ENCODE peak calls at places on chromosomes 13 and 19, in six cellular contexts. N, S, W, V, R and A are unnamed samples.

GRCh38 chr19:39916851-39917396 is 17.5 kb downstream of the FCGBP start:
- DNase-seq in R (no peak), S (peak), W (no peak), N (no peak), V (no peak), A (no peak)

GRCh38 chr13:40080676-40081075 is 425.2 kb downstream of the COG6 start:
- DNase-seq in V (no peak), S (no peak), W (no peak), N (no peak), R (no peak), A (no peak)

GRCh38 chr19:38944981-38945506 is 14.3 kb downstream of the MRPS12 start:
- DNase-seq in W (no peak), S (no peak), R (no peak), N (no peak), V (no peak), A (no peak)

GRCh38 chr13:112174476-112175110 is 107.6 kb downstream of the SOX1 start:
- DNase-seq in W (no peak), S (no peak), V (no peak), N (no peak), R (no peak), A (no peak)

GRCh38 chr19:18322318-18322758 is 538 bp downstream of the LSM4 start:
- DNase-seq in S (peak), N (no peak), W (peak), R (peak), V (peak), A (no peak)

GRCh38 chr13:85772379-85772778 is 26.8 kb downstream of the SLITRK6 start:
- DNase-seq in R (no peak), V (no peak), N (no peak), S (no peak), W (no peak), A (no peak)

GRCh38 chr19:41298327-41298964 is 11.5 kb upstream of the CCDC97 start:
- DNase-seq in W (peak), S (peak), R (peak), V (no peak), N (no peak), A (peak)

GRCh38 chr19:55940306-55940705 is 7.3 kb upstream of the NLRP8 start:
- DNase-seq in R (no peak), N (no peak), S (no peak), V (no peak), W (no peak), A (no peak)

GRCh38 chr13:37599509-37599908 is 941 bp upstream of the POSTN start:
- DNase-seq in R (no peak), N (no peak), W (no peak), V (no peak), S (no peak), A (no peak)

GRCh38 chr19:38691938-38692457 is 44.5 kb downstream of the ACTN4 start:
- DNase-seq in W (peak), S (no peak), N (peak), R (no peak), V (no peak), A (no peak)

GRCh38 chr13:95948646-95949045 is 104.6 kb downstream of the UGGT2 start:
- DNase-seq in R (no peak), V (no peak), W (no peak), S (no peak), N (no peak), A (no peak)

GRCh38 chr19:50223439-50223716 is 20.0 kb downstream of the MYH14 start:
- DNase-seq in W (no peak), S (no peak), R (no peak), N (no peak), V (no peak), A (no peak)

GRCh38 chr19:41362143-41362847 is 1.7 kb downstream of the B9D2 start:
- DNase-seq in W (no peak), N (no peak), R (no peak), S (peak), V (no peak), A (no peak)

GRCh38 chr13:45873491-45874360 is 22.2 kb upstream of the SIAH3 start:
- DNase-seq in S (no peak), N (no peak), W (no peak), R (no peak), V (peak), A (no peak)

GRCh38 chr13:98293103-98293502 is 116.0 kb upstream of the RNF113B start:
- DNase-seq in V (no peak), N (no peak), S (no peak), W (no peak), R (peak), A (peak)

GRCh38 chr13:72221276-72221962 is 354.4 kb upstream of the DACH1 start:
- DNase-seq in N (no peak), V (peak), S (peak), R (no peak), W (peak), A (peak)

GRCh38 chr13:29754486-29754806 is 96.0 kb downstream of the UBL3 start:
- DNase-seq in N (no peak), V (no peak), S (no peak), R (no peak), W (no peak), A (no peak)

DNA sequence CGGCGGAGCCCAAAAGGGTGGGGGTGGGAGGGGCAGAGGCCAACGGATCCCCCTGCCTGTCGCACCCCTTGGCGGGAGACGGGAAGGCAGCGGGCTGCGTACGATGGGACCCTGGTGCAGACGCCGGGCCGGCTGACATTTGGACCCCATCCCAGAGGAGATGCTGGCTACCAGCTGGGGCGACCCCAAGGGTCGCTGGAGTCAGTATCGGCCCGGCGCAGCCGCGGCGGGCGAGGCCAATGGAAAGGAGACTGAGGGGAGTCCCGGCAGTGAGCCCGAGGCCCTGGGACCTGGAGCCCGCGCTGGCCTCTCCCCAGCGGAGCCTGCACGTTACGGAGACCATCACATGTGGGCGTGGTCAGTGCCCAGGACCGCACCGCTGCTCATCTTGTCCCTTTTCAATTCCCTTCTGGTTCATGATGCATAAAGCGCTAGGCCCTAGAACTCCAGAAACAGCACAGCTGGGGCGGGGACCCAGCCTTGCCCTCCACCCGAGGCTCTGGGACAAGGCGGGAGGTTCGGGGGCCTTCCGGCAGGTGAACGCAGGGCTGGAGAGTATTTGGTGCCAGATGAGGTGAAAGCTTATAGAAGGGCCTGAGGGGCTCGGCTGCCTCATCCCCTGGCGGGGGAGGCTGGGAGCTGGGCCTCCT is 8.0 kb downstream of the C19orf25 start:
- DNase-seq in W (peak), N (no peak), S (no peak), R (no peak), V (peak), A (peak)
- H3K4me3 ChIP-seq in W (peak), N (no peak), S (peak), R (peak), V (peak), A (no peak)

GRCh38 chr13:67229438-67230242 is 496 bp downstream of the PCDH9 start:
- DNase-seq in W (no peak), N (no peak), S (no peak), V (peak), R (no peak), A (no peak)
- H3K27ac ChIP-seq in W (peak), N (peak), S (no peak), V (no peak), R (peak), A (no peak)

GRCh38 chr13:52793507-52793906 is 53.9 kb upstream of the CNMD start:
- DNase-seq in R (no peak), S (no peak), V (no peak), W (no peak), N (no peak), A (no peak)
- H3K4me3 ChIP-seq in R (no peak), S (no peak), V (no peak), W (no peak), N (no peak), A (no peak)

GRCh38 chr13:44014501-44014900 is 134.8 kb downstream of the LACC1 start:
- DNase-seq in R (no peak), N (no peak), V (no peak), W (no peak), S (no peak), A (no peak)
- H3K27ac ChIP-seq in R (no peak), N (peak), V (no peak), W (no peak), S (no peak), A (peak)

GRCh38 chr13:41462427-41462826 is 5.1 kb downstream of the RGCC start:
- DNase-seq in W (no peak), S (no peak), N (no peak), V (no peak), R (no peak), A (no peak)
- H3K4me3 ChIP-seq in W (peak), S (no peak), N (no peak), V (no peak), R (no peak), A (no peak)

DNA sequence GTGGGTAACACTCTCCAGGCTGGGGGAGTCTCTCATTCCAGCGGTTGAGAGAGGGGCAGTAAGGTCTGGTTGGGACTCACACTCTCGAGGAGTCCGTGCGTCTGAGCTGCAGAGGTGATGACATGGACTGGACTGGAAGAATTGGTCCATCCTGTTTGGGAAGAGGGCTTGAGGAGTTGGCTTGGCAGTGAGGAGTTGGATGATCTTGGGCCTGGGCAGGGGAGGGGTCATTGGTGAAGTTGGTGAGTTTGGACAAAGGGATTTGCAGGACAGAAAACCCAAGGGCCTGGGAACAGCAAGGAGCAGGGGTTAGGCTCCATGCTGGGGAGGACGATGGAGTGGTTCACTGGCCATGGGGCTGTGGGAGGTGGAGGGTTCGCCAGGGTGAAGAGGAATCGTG is 3.7 kb downstream of the PPP1R37 start:
- DNase-seq in S (no peak), W (no peak), R (no peak), V (no peak), N (no peak), A (no peak)
- H3K27ac ChIP-seq in S (no peak), W (peak), R (peak), V (no peak), N (no peak), A (no peak)

GRCh38 chr13:110574161-110574560 is 12.6 kb upstream of the RAB20 start:
- DNase-seq in S (no peak), R (no peak), W (no peak), N (no peak), V (no peak), A (no peak)

GRCh38 chr13:110572778-110573118 is 11.2 kb upstream of the RAB20 start:
- DNase-seq in W (no peak), V (no peak), R (no peak), N (no peak), S (no peak), A (no peak)

GRCh38 chr13:110576070-110576394 is 14.5 kb upstream of the RAB20 start:
- DNase-seq in R (no peak), W (no peak), V (no peak), N (no peak), S (no peak), A (no peak)

GRCh38 chr13:110576736-110577476 is 15.4 kb upstream of the RAB20 start:
- DNase-seq in S (no peak), N (no peak), R (peak), V (no peak), W (no peak), A (peak)

DNA sequence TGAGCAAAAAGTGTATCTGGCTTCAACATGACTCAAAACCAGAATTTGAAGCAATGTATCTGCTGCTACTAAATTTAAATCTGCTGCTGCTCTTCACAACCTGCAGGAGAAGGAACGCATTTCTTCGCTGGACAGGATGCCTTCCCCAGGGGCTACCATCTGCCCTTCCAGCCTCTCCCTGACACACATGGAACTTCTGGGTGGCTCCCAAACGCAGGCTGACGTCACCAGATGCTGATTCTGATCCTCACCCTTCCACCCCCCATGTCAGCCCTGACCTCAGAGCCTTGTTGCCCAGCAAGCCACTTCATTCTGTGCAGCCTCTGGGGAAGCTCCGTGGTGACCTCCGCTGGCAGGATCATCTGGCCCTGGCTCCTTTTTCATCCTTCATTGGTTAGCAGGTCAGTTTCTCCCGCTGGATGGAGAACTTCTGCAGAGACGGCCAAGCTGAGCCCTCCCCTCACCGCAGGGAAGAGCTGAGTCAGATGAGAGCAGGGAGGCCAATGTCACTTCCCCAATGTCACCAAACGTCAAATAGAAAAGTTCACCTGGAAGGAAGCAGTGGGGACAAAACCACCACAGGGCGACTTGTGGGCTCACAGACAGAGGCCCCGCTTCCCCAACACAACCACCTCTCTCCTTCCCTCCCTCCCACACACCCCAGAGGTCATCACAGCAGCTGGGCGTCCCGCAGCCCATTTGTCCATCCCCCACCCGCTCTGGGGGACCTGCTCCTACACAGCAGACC is 14.0 kb upstream of the RAB20 start:
- DNase-seq in R (peak), N (no peak), V (peak), W (peak), S (no peak), A (no peak)
- H3K4me3 ChIP-seq in R (no peak), N (no peak), V (no peak), W (no peak), S (no peak), A (no peak)

GRCh38 chr19:11165486-11166030 is 10.0 kb upstream of the SPC24 start:
- DNase-seq in S (no peak), V (no peak), N (no peak), R (no peak), W (no peak), A (no peak)
- H3K27ac ChIP-seq in S (peak), V (no peak), N (peak), R (peak), W (peak), A (no peak)

GRCh38 chr13:35978607-35979316 is 152.4 kb downstream of the DCLK1 start:
- DNase-seq in S (peak), V (peak), R (no peak), W (no peak), N (peak), A (no peak)
- H3K4me3 ChIP-seq in S (no peak), V (no peak), R (no peak), W (no peak), N (no peak), A (no peak)

DNA sequence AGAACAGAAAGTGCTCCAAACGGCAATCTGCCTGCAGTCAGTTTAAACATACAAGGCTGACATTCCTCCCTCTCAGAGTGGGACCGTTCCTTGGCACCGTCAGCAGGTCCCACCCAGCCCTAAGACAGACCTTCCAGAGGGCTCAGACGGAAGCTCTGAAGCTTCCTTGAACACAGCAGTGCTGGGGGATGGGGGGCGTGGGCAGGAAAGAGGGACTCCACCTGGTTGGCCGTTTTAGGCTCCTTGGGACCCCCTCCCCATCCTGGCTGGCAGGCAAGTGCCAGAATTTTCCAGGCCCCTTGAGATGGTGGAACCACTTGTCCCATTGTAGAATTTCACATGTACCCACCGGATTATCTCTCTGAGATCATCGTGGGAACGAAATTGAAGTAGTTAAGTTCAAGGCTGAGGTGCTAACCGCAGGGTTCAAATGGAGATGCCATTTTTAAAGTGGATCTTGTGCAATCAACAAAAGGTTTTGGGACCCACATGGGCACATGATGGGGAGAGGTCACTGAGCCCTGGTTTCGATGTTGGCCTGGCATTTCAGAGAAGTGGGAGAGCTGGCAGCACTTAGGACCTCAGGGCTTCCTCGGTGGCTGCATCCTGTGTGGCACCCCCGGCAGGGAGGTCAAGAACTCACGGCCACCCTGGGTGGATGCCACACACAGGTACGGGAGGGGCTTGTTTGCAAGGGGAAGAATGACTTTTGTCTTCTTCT is 46.2 kb downstream of the KLF2 start:
- DNase-seq in N (no peak), W (no peak), S (no peak), V (no peak), R (no peak), A (no peak)
- H3K27ac ChIP-seq in N (peak), W (peak), S (peak), V (no peak), R (peak), A (no peak)